ENCODE peak calls at places on chromosomes 2 and 18, in four cellular contexts. One of them, this sample, is unnamed.

GRCh38 chr2:3864943-3865664 is 161.7 kb downstream of the DCDC2C start:
- DNase-seq in PC-3: no peak
- DNase-seq in HCT116: no peak
- DNase-seq in OCI-LY7: no peak
- DNase-seq in this sample: no peak

GRCh38 chr2:229927817-229928321 is 5.6 kb downstream of the FBXO36 start:
- DNase-seq in OCI-LY7: no peak
- DNase-seq in PC-3: peak
- DNase-seq in HCT116: no peak
- DNase-seq in this sample: no peak

GRCh38 chr2:85308951-85309555 is 18.7 kb downstream of the TGOLN2 start:
- DNase-seq in PC-3: peak
- DNase-seq in HCT116: no peak
- DNase-seq in OCI-LY7: no peak
- DNase-seq in this sample: no peak

GRCh38 chr2:219713110-219713509 is 85.7 kb downstream of the SLC4A3 start:
- DNase-seq in HCT116: no peak
- DNase-seq in OCI-LY7: peak
- DNase-seq in PC-3: peak
- DNase-seq in this sample: peak

GRCh38 chr2:175621847-175622246 is 380.2 kb downstream of the LNPK start:
- DNase-seq in PC-3: no peak
- DNase-seq in HCT116: peak
- DNase-seq in OCI-LY7: no peak
- DNase-seq in this sample: no peak

GRCh38 chr18:29418136-29418535 is 1241.2 kb upstream of the CDH2 start:
- DNase-seq in OCI-LY7: no peak
- DNase-seq in PC-3: peak
- DNase-seq in HCT116: no peak
- DNase-seq in this sample: no peak

GRCh38 chr18:21682276-21683051 is 22.1 kb downstream of the ABHD3 start:
- DNase-seq in PC-3: no peak
- DNase-seq in HCT116: no peak
- DNase-seq in OCI-LY7: peak
- DNase-seq in this sample: peak

GRCh38 chr18:44693030-44693784 is 12.5 kb downstream of the SETBP1 start:
- DNase-seq in OCI-LY7: no peak
- DNase-seq in PC-3: peak
- DNase-seq in HCT116: no peak
- DNase-seq in this sample: no peak

GRCh38 chr2:128275498-128276045 is 43.1 kb downstream of the HS6ST1 start:
- DNase-seq in PC-3: no peak
- DNase-seq in HCT116: no peak
- DNase-seq in OCI-LY7: no peak
- DNase-seq in this sample: no peak

GRCh38 chr2:40450066-40450841 is 1.6 kb downstream of the SLC8A1 start:
- DNase-seq in PC-3: peak
- DNase-seq in OCI-LY7: peak
- DNase-seq in HCT116: no peak
- DNase-seq in this sample: peak

GRCh38 chr2:240589850-240590525 is 3.5 kb downstream of the CAPN10 start:
- DNase-seq in OCI-LY7: no peak
- DNase-seq in PC-3: no peak
- DNase-seq in HCT116: no peak
- DNase-seq in this sample: no peak

GRCh38 chr18:48771641-48772380 is 179.0 kb downstream of the SMAD7 start:
- DNase-seq in HCT116: no peak
- DNase-seq in OCI-LY7: no peak
- DNase-seq in PC-3: no peak
- DNase-seq in this sample: peak

GRCh38 chr2:95047629-95048510 is 22.4 kb downstream of the MAL start:
- DNase-seq in PC-3: no peak
- DNase-seq in HCT116: no peak
- DNase-seq in OCI-LY7: no peak
- DNase-seq in this sample: no peak

GRCh38 chr2:164993287-164994016 is 38.1 kb upstream of the SLC38A11 start:
- DNase-seq in PC-3: no peak
- DNase-seq in OCI-LY7: no peak
- DNase-seq in HCT116: no peak
- DNase-seq in this sample: no peak

GRCh38 chr2:224077773-224078507 is 38.9 kb upstream of the SERPINE2 start:
- DNase-seq in HCT116: no peak
- DNase-seq in OCI-LY7: no peak
- DNase-seq in PC-3: no peak
- DNase-seq in this sample: no peak

GRCh38 chr2:126482582-126483464 is 173.1 kb upstream of the GYPC start:
- DNase-seq in PC-3: peak
- DNase-seq in HCT116: no peak
- DNase-seq in OCI-LY7: peak
- DNase-seq in this sample: peak

GRCh38 chr2:206160124-206160806 is 570 bp downstream of the EEF1B2 start:
- DNase-seq in HCT116: no peak
- DNase-seq in PC-3: no peak
- DNase-seq in OCI-LY7: peak
- DNase-seq in this sample: no peak

GRCh38 chr18:45249306-45249705 is 366.0 kb upstream of the SLC14A2 start:
- DNase-seq in PC-3: no peak
- DNase-seq in OCI-LY7: no peak
- DNase-seq in HCT116: no peak
- DNase-seq in this sample: no peak

GRCh38 chr2:31347788-31348187 is 66.8 kb downstream of the XDH start:
- DNase-seq in HCT116: no peak
- DNase-seq in OCI-LY7: no peak
- DNase-seq in PC-3: no peak
- DNase-seq in this sample: peak

GRCh38 chr18:29087616-29088246 is 910.8 kb upstream of the CDH2 start:
- DNase-seq in PC-3: no peak
- DNase-seq in HCT116: no peak
- DNase-seq in OCI-LY7: no peak
- DNase-seq in this sample: no peak

GRCh38 chr2:26190369-26190768 is 17.5 kb downstream of the GAREM2 start:
- DNase-seq in OCI-LY7: no peak
- DNase-seq in HCT116: no peak
- DNase-seq in PC-3: no peak
- DNase-seq in this sample: no peak

GRCh38 chr18:48164096-48164475 is 233.6 kb upstream of the SMAD2 start:
- DNase-seq in HCT116: no peak
- DNase-seq in OCI-LY7: no peak
- DNase-seq in PC-3: no peak
- DNase-seq in this sample: no peak

GRCh38 chr18:48836806-48837615 is 113.8 kb downstream of the SMAD7 start:
- DNase-seq in OCI-LY7: no peak
- DNase-seq in PC-3: no peak
- DNase-seq in HCT116: no peak
- DNase-seq in this sample: no peak

GRCh38 chr2:41602351-41602750 is 445.5 kb upstream of the PKDCC start:
- DNase-seq in PC-3: no peak
- DNase-seq in OCI-LY7: no peak
- DNase-seq in HCT116: no peak
- DNase-seq in this sample: no peak

GRCh38 chr2:241816431-241817121 is 7.6 kb downstream of the NEU4 start:
- DNase-seq in PC-3: no peak
- DNase-seq in OCI-LY7: no peak
- DNase-seq in HCT116: no peak
- DNase-seq in this sample: no peak

GRCh38 chr2:120239488-120240287 is 13.0 kb upstream of the RALB start:
- DNase-seq in PC-3: peak
- DNase-seq in HCT116: no peak
- DNase-seq in OCI-LY7: no peak
- DNase-seq in this sample: peak

GRCh38 chr2:32847734-32848133 is 99.0 kb upstream of the LTBP1 start:
- DNase-seq in HCT116: no peak
- DNase-seq in PC-3: no peak
- DNase-seq in OCI-LY7: no peak
- DNase-seq in this sample: no peak

GRCh38 chr2:83067947-83068346 is 1391.1 kb downstream of the SUCLG1 start:
- DNase-seq in OCI-LY7: no peak
- DNase-seq in PC-3: no peak
- DNase-seq in HCT116: no peak
- DNase-seq in this sample: no peak

GRCh38 chr2:159891917-159892691 is 94.1 kb upstream of the CD302 start:
- DNase-seq in HCT116: peak
- DNase-seq in OCI-LY7: no peak
- DNase-seq in PC-3: peak
- DNase-seq in this sample: no peak

GRCh38 chr2:227370087-227370486 is 9.0 kb downstream of the TM4SF20 start:
- DNase-seq in OCI-LY7: no peak
- DNase-seq in PC-3: no peak
- DNase-seq in HCT116: no peak
- DNase-seq in this sample: no peak

GRCh38 chr2:118986733-118987132 is 44.7 kb downstream of the MARCO start:
- DNase-seq in PC-3: no peak
- DNase-seq in HCT116: no peak
- DNase-seq in OCI-LY7: no peak
- DNase-seq in this sample: no peak

GRCh38 chr18:79354350-79354749 is 41.4 kb upstream of the NFATC1 start:
- DNase-seq in HCT116: no peak
- DNase-seq in PC-3: no peak
- DNase-seq in OCI-LY7: no peak
- DNase-seq in this sample: no peak

GRCh38 chr2:58762176-58762781 is 521.2 kb upstream of the FANCL start:
- DNase-seq in HCT116: peak
- DNase-seq in PC-3: peak
- DNase-seq in OCI-LY7: peak
- DNase-seq in this sample: peak

GRCh38 chr2:42084231-42084671 is 36.4 kb downstream of the PKDCC start:
- DNase-seq in PC-3: peak
- DNase-seq in HCT116: no peak
- DNase-seq in OCI-LY7: no peak
- DNase-seq in this sample: no peak

GRCh38 chr2:144515694-144516416 is 4.1 kb downstream of the ZEB2 start:
- DNase-seq in HCT116: no peak
- DNase-seq in PC-3: no peak
- DNase-seq in OCI-LY7: peak
- DNase-seq in this sample: peak

GRCh38 chr2:42812899-42813479 is 20.6 kb upstream of the HAAO start:
- DNase-seq in PC-3: peak
- DNase-seq in OCI-LY7: peak
- DNase-seq in HCT116: peak
- DNase-seq in this sample: no peak

GRCh38 chr2:70988726-70989648 is 5.7 kb downstream of the TEX261 start:
- DNase-seq in PC-3: no peak
- DNase-seq in HCT116: no peak
- DNase-seq in OCI-LY7: no peak
- DNase-seq in this sample: no peak
- TF ChIP-seq EZH2phosphoT487 in PC-3: no peak
- TF ChIP-seq EZH2phosphoT487 in HCT116: no peak
- TF ChIP-seq EZH2phosphoT487 in OCI-LY7: no peak
- TF ChIP-seq EZH2phosphoT487 in this sample: no peak

GRCh38 chr2:235603659-235604058 is 109.8 kb downstream of the AGAP1 start:
- DNase-seq in PC-3: no peak
- DNase-seq in OCI-LY7: no peak
- DNase-seq in HCT116: no peak
- DNase-seq in this sample: no peak

GRCh38 chr2:235608200-235608591 is 114.4 kb downstream of the AGAP1 start:
- DNase-seq in PC-3: no peak
- DNase-seq in OCI-LY7: no peak
- DNase-seq in HCT116: no peak
- DNase-seq in this sample: no peak

GRCh38 chr2:235605306-235605998 is 111.6 kb downstream of the AGAP1 start:
- DNase-seq in PC-3: no peak
- DNase-seq in HCT116: no peak
- DNase-seq in OCI-LY7: no peak
- DNase-seq in this sample: peak

GRCh38 chr2:235607541-235608199 is 113.8 kb downstream of the AGAP1 start:
- DNase-seq in OCI-LY7: no peak
- DNase-seq in HCT116: no peak
- DNase-seq in PC-3: no peak
- DNase-seq in this sample: no peak

DNA sequence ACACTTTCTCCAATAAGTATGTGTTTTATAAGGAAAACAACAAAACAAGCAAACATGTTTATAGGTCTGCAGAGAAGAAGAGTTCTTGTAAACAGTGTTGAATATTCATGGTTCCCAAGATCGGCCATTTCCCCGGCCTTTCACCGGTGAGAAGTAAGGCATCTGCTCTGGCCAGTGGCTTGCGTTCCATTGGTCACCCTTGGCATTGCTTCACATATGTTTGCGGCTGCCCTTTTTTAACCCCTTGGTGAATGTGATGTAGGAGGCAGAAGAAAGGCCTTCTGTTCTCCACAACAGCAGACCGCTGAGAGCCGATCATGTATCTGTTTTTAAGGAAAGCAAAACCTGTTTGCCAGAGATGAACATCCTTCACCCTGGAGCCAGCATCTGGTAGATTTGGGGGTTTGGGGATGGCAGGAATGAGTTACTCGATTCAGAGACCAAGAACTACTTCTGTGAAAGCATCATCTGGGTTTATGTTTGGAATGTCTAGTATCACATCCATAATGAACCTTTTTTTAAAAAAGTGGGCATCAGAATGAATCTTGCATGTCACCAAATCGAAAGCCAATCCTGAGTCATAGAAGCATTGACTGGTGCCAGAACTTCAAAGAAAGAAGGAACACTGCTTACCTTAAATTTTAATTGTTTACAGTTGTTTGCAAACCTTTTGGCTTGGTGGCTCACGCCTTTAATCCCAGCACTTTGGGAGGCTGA is 112.3 kb downstream of the AGAP1 start:
- DNase-seq in HCT116: no peak
- DNase-seq in OCI-LY7: no peak
- DNase-seq in PC-3: no peak
- DNase-seq in this sample: peak
- H3K27ac ChIP-seq in HCT116: no peak
- H3K27ac ChIP-seq in OCI-LY7: no peak
- H3K27ac ChIP-seq in PC-3: no peak
- H3K27ac ChIP-seq in this sample: no peak

DNA sequence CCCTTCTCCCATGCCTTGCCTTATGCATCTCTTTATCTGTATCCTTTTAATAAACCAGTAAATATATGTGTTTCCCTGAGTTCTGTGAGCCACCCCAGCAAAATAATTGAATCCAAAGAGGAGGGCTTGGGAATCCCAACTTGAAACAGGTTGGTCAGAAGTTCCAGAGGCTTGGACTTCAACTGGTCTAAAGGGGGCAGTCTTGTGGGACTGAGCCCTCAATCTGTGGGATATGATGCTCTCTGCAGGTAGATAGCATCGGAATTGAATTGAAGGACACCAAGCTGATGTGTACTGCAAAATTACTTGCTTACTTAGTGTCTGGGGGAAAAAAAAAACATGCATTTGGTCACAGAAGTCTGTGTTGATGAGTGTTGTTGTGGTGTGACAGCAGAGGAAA is 1033.5 kb upstream of the TMEFF2 start:
- DNase-seq in OCI-LY7: no peak
- DNase-seq in PC-3: no peak
- DNase-seq in HCT116: no peak
- DNase-seq in this sample: no peak
- TF ChIP-seq EZH2phosphoT487 in OCI-LY7: no peak
- TF ChIP-seq EZH2phosphoT487 in PC-3: no peak
- TF ChIP-seq EZH2phosphoT487 in HCT116: no peak
- TF ChIP-seq EZH2phosphoT487 in this sample: no peak

GRCh38 chr2:105307146-105307545 is 22.4 kb downstream of the TGFBRAP1 start:
- DNase-seq in OCI-LY7: no peak
- DNase-seq in PC-3: no peak
- DNase-seq in HCT116: no peak
- DNase-seq in this sample: no peak
- H3K27ac ChIP-seq in OCI-LY7: no peak
- H3K27ac ChIP-seq in PC-3: no peak
- H3K27ac ChIP-seq in HCT116: no peak
- H3K27ac ChIP-seq in this sample: no peak

GRCh38 chr18:9659499-9660387 is 45.4 kb upstream of the PPP4R1 start:
- DNase-seq in HCT116: no peak
- DNase-seq in PC-3: no peak
- DNase-seq in OCI-LY7: no peak
- DNase-seq in this sample: no peak
- TF ChIP-seq EZH2phosphoT487 in HCT116: no peak
- TF ChIP-seq EZH2phosphoT487 in PC-3: no peak
- TF ChIP-seq EZH2phosphoT487 in OCI-LY7: no peak
- TF ChIP-seq EZH2phosphoT487 in this sample: no peak